ENCODE peak calls at places on chromosomes 5 and 9, in five cellular contexts. T, F, Q, N and A are unnamed samples.

GRCh38 chr5:177447066-177447610 is 524 bp downstream of the PRR7 start:
- DNase-seq in T (peak), F (no peak), Q (peak), N (peak), A (peak)

GRCh38 chr9:92612292-92612691 is 57.6 kb downstream of the IPPK start:
- DNase-seq in T (no peak), F (no peak), Q (no peak), N (no peak), A (no peak)

GRCh38 chr9:121852646-121853616 is 201.5 kb downstream of the DAB2IP start:
- DNase-seq in T (peak), F (no peak), Q (peak), N (peak), A (no peak)

GRCh38 chr9:86034863-86035734 is 64.3 kb downstream of the GOLM1 start:
- DNase-seq in T (peak), F (no peak), Q (peak), N (no peak), A (peak)

GRCh38 chr9:133115604-133116345 is 5.3 kb downstream of the RALGDS start:
- DNase-seq in T (peak), F (no peak), Q (no peak), N (peak), A (peak)

GRCh38 chr9:107707915-107708441 is 218.4 kb upstream of the KLF4 start:
- DNase-seq in T (peak), F (no peak), Q (peak), N (no peak), A (peak)

GRCh38 chr9:137078701-137079400 is 1.5 kb downstream of the UAP1L1 start:
- DNase-seq in T (no peak), F (no peak), Q (no peak), N (no peak), A (peak)

GRCh38 chr5:567664-568060 is 43.4 kb upstream of the SLC9A3 start:
- DNase-seq in T (no peak), F (no peak), Q (no peak), N (no peak), A (no peak)

GRCh38 chr9:136880651-136881050 is 5.7 kb upstream of the TRAF2 start:
- DNase-seq in T (no peak), F (no peak), Q (no peak), N (no peak), A (no peak)

GRCh38 chr5:119255571-119256356 is 100.1 kb upstream of the TNFAIP8 start:
- DNase-seq in T (peak), F (no peak), Q (no peak), N (no peak), A (peak)

GRCh38 chr9:128771094-128771721 is 519 bp downstream of the ZER1 start:
- DNase-seq in T (peak), F (no peak), Q (peak), N (no peak), A (peak)

GRCh38 chr9:114428466-114428865 is 40.7 kb upstream of the AKNA start:
- DNase-seq in T (no peak), F (no peak), Q (no peak), N (no peak), A (no peak)

GRCh38 chr5:79077680-79078365 is 8.3 kb downstream of the BHMT2 start:
- DNase-seq in T (peak), F (no peak), Q (no peak), N (no peak), A (no peak)

GRCh38 chr9:121206516-121207370 is 5.1 kb upstream of the RAB14 start:
- DNase-seq in T (peak), F (no peak), Q (peak), N (no peak), A (peak)

GRCh38 chr5:107869459-107870115 is 198.8 kb upstream of the EFNA5 start:
- DNase-seq in T (peak), F (no peak), Q (peak), N (no peak), A (peak)

GRCh38 chr5:42543774-42544173 is 120.5 kb downstream of the GHR start:
- DNase-seq in T (no peak), F (no peak), Q (no peak), N (no peak), A (no peak)

GRCh38 chr5:42545038-42545437 is 121.8 kb downstream of the GHR start:
- DNase-seq in T (no peak), F (no peak), Q (no peak), N (no peak), A (no peak)

GRCh38 chr5:42547146-42547545 is 123.9 kb downstream of the GHR start:
- DNase-seq in T (peak), F (no peak), Q (peak), N (no peak), A (peak)

GRCh38 chr5:42552597-42552996 is 129.4 kb downstream of the GHR start:
- DNase-seq in T (no peak), F (no peak), Q (no peak), N (no peak), A (no peak)

DNA sequence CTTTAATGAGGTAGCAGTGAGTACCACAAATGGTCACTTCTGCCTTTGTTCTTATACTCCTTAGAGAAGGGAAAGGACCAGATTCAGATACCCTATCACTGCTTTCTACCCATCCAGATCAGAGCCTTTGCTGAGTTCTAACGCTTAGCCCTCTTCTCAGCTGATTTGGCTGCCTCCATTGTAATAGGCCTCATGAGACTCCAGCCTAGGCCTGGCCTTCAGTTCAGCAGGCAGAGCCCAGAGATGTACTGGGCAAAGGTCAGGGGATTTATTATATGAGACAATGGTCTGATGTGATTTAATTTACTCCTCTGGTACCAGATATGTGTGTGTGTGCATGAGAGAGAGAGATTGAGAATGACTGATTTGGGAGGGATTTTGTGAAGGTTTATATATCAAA is 124.7 kb downstream of the GHR start:
- DNase-seq in T (no peak), F (no peak), Q (no peak), N (no peak), A (no peak)
- H3K4me3 ChIP-seq in T (no peak), F (no peak), Q (no peak), N (no peak), A (no peak)

GRCh38 chr9:101593345-101593744 is 1.4 kb downstream of the PPP3R2 start:
- DNase-seq in T (no peak), F (no peak), Q (no peak), N (no peak), A (no peak)
- TF ChIP-seq CTCF in T (no peak), F (no peak), Q (no peak), N (no peak), A (no peak)

DNA sequence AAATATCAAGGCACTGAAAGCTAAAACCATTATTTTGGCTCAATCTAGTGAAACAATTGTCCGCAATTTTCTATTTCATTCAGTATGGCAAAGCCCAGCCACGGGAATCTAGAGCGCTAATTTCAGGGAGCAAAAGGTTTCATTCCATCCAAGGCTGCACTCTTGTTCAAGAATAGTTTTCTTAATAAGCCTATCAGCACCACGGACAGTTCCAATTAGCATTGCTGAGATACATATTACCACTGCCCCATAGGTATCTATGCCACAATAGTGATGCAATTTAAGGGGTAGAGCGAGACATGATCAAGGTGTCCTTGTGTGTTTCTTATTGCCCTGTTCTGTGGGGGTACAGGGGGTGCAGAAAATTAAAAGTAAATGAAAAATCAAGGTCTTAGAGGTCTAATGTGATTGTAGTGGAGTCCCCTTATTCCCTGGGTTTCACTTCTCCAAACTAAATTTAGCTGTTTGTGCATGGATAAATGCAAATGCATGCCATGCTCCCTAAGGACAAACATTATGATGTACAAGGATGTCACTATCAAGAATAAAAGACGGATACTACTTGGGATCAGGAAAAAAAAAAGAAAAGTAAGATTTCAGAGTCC is 45.5 kb downstream of the SPOCK1 start:
- DNase-seq in T (peak), F (no peak), Q (peak), N (no peak), A (peak)
- H3K4me3 ChIP-seq in T (no peak), F (no peak), Q (no peak), N (no peak), A (no peak)

DNA sequence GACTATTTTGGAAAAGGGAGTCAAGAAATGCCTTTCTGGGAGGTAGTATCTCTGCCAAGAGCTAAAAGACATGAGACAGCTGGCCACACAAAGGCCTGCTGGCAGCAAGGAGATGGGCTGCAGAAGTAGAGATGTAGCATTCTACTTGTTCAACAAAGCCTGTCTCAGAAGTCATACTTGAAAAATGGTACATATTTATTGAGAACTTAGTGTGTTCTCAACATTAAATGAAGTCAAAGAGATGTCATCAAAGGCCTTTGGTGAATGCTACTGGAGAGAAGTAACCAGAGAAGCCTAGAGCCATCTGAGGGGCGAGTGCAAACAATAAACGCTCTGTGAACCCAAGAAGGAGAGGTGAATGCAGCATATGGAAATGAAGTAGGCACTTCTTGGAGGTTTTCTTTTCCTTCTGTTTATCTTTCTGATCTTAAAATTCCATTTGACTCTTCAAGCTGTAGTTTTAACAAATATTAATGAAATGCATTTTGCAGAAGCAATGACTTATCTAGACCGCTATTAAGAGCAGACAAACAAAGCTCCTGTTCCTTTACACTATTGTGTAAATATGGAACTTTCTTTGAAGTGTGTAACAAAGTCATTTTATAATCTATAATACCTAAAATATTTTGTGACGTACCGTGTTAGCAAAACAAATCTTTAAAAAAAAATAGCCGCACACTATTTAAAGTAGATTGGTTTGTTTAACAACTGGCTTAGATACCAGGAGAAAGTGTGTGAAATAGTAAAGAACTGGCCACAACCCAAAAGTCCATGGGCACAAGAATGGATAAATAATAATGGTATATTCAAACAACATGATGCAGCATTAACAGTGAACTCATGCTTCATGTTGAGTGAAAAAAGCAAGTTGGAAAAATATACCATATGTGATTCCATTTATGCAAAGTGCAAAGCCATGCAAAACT is 70.3 kb downstream of the ZNF608 start:
- DNase-seq in T (no peak), F (no peak), Q (peak), N (no peak), A (no peak)
- TF ChIP-seq CTCF in T (no peak), F (no peak), Q (no peak), N (no peak), A (no peak)

DNA sequence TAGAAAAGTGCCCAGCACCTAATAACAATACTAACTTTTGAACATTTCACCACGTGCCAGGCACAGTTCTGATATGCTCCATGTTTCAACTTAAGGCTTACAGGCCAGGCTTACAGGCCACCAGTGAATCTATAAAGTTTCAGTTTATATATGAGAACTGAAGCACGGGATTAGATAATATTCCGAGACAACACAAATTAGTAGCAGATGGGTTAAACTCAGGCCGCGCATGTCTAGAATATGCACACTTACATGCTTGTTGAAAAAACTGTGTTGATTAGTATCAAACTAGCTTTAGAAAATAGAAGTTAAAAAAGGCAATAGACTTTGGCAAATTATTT is 587.9 kb downstream of the MTRR start:
- DNase-seq in T (no peak), F (no peak), Q (no peak), N (no peak), A (no peak)
- H3K4me3 ChIP-seq in T (no peak), F (peak), Q (no peak), N (peak), A (peak)